ENCODE peak calls at places on chromosomes 12 and 14, in five cellular contexts. N is aorta; F is mesendoderm; U is LHCN-M2; V is stimulated activated naive CD8-positive, alpha-beta T cell treated with anti-CD3 and anti-CD28 coated beads, Interleukin-15, Interleukin-2, amounts not matched to agents 100 U/mL and 50 U/mL, for 24 hours. S is an unnamed sample.

GRCh38 chr12:104494137-104494815 is 37.5 kb downstream of the CHST11 start:
- DNase-seq in V (peak), F (no peak), U (peak), N (no peak), S (no peak)

GRCh38 chr12:69484428-69484827 is 14.2 kb downstream of the FRS2 start:
- DNase-seq in V (no peak), F (peak), N (no peak), U (no peak), S (no peak)

GRCh38 chr12:50218386-50218785 is 51.2 kb upstream of the CERS5 start:
- DNase-seq in F (peak), N (no peak), U (no peak), V (no peak), S (no peak)

GRCh38 chr14:71855399-71856036 is 76.7 kb upstream of the RGS6 start:
- DNase-seq in N (peak), V (peak), U (peak), F (peak), S (peak)

GRCh38 chr14:69475194-69475818 is 9.2 kb upstream of the PLEKHD1 start:
- DNase-seq in F (peak), U (peak), V (no peak), N (no peak), S (peak)

GRCh38 chr12:6236641-6236940 is 36.4 kb downstream of the CD9 start:
- DNase-seq in F (no peak), N (peak), V (no peak), U (no peak), S (no peak)

GRCh38 chr14:75860561-75861160 is 121.1 kb downstream of the TGFB3 start:
- DNase-seq in N (no peak), U (no peak), F (peak), V (no peak), S (no peak)

GRCh38 chr12:116152268-116152667 is 125.2 kb downstream of the MED13L start:
- DNase-seq in U (peak), N (no peak), V (no peak), F (no peak), S (no peak)

GRCh38 chr12:132314516-132315233 is 14.7 kb downstream of the GALNT9 start:
- DNase-seq in N (no peak), F (no peak), V (no peak), U (no peak), S (no peak)

GRCh38 chr12:128684357-128684756 is 139.4 kb downstream of the SLC15A4 start:
- DNase-seq in U (no peak), N (no peak), F (no peak), V (no peak), S (no peak)

GRCh38 chr12:15001733-15002471 is 29.1 kb downstream of the PDE6H start:
- DNase-seq in U (peak), V (no peak), F (peak), N (peak), S (no peak)

GRCh38 chr12:21026302-21026701 is 104.7 kb upstream of the SLCO1B1 start:
- DNase-seq in F (no peak), N (no peak), V (no peak), U (no peak), S (no peak)

GRCh38 chr12:112836736-112837628 is 45.4 kb downstream of the RPH3A start:
- DNase-seq in V (no peak), F (peak), N (no peak), U (no peak), S (no peak)

GRCh38 chr12:110475426-110475825 is 6.8 kb downstream of the FAM216A start:
- DNase-seq in U (no peak), F (no peak), V (no peak), N (no peak), S (no peak)

GRCh38 chr14:97298775-97299174 is 501.6 kb downstream of the VRK1 start:
- DNase-seq in U (no peak), F (no peak), N (no peak), V (no peak), S (no peak)

GRCh38 chr12:2291182-2291832 is 238.5 kb downstream of the CACNA1C start:
- DNase-seq in V (peak), U (peak), F (peak), N (no peak), S (peak)

GRCh38 chr12:69779928-69780327 is 41.3 kb downstream of the RAB3IP start:
- DNase-seq in N (no peak), U (peak), V (peak), F (peak), S (peak)

GRCh38 chr14:78310263-78310662 is 140.1 kb downstream of the NRXN3 start:
- DNase-seq in N (no peak), U (no peak), F (no peak), V (no peak), S (no peak)

GRCh38 chr14:30600907-30601578 is 21.1 kb upstream of the SCFD1 start:
- DNase-seq in U (no peak), V (no peak), N (no peak), F (no peak), S (no peak)

GRCh38 chr12:7403466-7403865 is 40.5 kb downstream of the CD163L1 start:
- DNase-seq in U (peak), N (no peak), F (no peak), V (no peak), S (no peak)

GRCh38 chr12:68237068-68237467 is 11.5 kb upstream of the IL26 start:
- DNase-seq in F (no peak), U (peak), N (no peak), V (no peak), S (peak)

GRCh38 chr14:28243600-28243999 is 523.0 kb upstream of the FOXG1 start:
- DNase-seq in N (no peak), F (peak), V (no peak), U (peak), S (no peak)

GRCh38 chr14:93037354-93037753 is 78.4 kb downstream of the ITPK1 start:
- DNase-seq in V (no peak), F (no peak), U (no peak), N (no peak), S (no peak)

S was measured in AML-193.